ENCODE peak calls at places on chromosomes 3 and 15, in eight cellular contexts. One of them, this sample, is unnamed.

GRCh38 chr3:159322322-159322939 is 520.6 kb downstream of the MFSD1 start:
- DNase-seq in CD4-positive, alpha-beta T cell: no peak
- DNase-seq in adrenal gland: peak
- DNase-seq in heart right ventricle: no peak
- DNase-seq in NB4: peak
- DNase-seq in endothelial cell: peak
- DNase-seq in fibroblast of pulmonary artery: peak
- DNase-seq in hepatocyte: peak
- DNase-seq in this sample: no peak

GRCh38 chr3:171469376-171469775 is 9.2 kb upstream of the TNIK start:
- DNase-seq in CD4-positive, alpha-beta T cell: no peak
- DNase-seq in adrenal gland: no peak
- DNase-seq in heart right ventricle: no peak
- DNase-seq in NB4: no peak
- DNase-seq in endothelial cell: no peak
- DNase-seq in fibroblast of pulmonary artery: no peak
- DNase-seq in hepatocyte: no peak
- DNase-seq in this sample: no peak

GRCh38 chr3:71111784-71112440 is 471.6 kb downstream of the FOXP1 start:
- DNase-seq in CD4-positive, alpha-beta T cell: no peak
- DNase-seq in adrenal gland: no peak
- DNase-seq in heart right ventricle: no peak
- DNase-seq in NB4: peak
- DNase-seq in endothelial cell: no peak
- DNase-seq in fibroblast of pulmonary artery: peak
- DNase-seq in hepatocyte: no peak
- DNase-seq in this sample: no peak

GRCh38 chr3:9897408-9898372 is 5.0 kb upstream of the IL17RE start:
- DNase-seq in CD4-positive, alpha-beta T cell: no peak
- DNase-seq in adrenal gland: peak
- DNase-seq in heart right ventricle: no peak
- DNase-seq in NB4: no peak
- DNase-seq in endothelial cell: no peak
- DNase-seq in fibroblast of pulmonary artery: peak
- DNase-seq in hepatocyte: peak
- DNase-seq in this sample: no peak

GRCh38 chr3:129015388-129016105 is 14.4 kb downstream of the EFCC1 start:
- DNase-seq in CD4-positive, alpha-beta T cell: no peak
- DNase-seq in adrenal gland: peak
- DNase-seq in heart right ventricle: peak
- DNase-seq in NB4: peak
- DNase-seq in endothelial cell: peak
- DNase-seq in fibroblast of pulmonary artery: peak
- DNase-seq in hepatocyte: no peak
- DNase-seq in this sample: no peak

GRCh38 chr3:79765854-79766253 is 1.9 kb downstream of the ROBO1 start:
- DNase-seq in CD4-positive, alpha-beta T cell: no peak
- DNase-seq in adrenal gland: no peak
- DNase-seq in heart right ventricle: no peak
- DNase-seq in NB4: no peak
- DNase-seq in endothelial cell: no peak
- DNase-seq in fibroblast of pulmonary artery: no peak
- DNase-seq in hepatocyte: no peak
- DNase-seq in this sample: no peak

GRCh38 chr3:100496711-100497261 is 4.4 kb downstream of the TMEM45A start:
- DNase-seq in CD4-positive, alpha-beta T cell: no peak
- DNase-seq in adrenal gland: no peak
- DNase-seq in heart right ventricle: no peak
- DNase-seq in NB4: no peak
- DNase-seq in endothelial cell: no peak
- DNase-seq in fibroblast of pulmonary artery: peak
- DNase-seq in hepatocyte: no peak
- DNase-seq in this sample: no peak

GRCh38 chr15:101187820-101188516 is 63.9 kb downstream of the CHSY1 start:
- DNase-seq in CD4-positive, alpha-beta T cell: no peak
- DNase-seq in adrenal gland: no peak
- DNase-seq in heart right ventricle: peak
- DNase-seq in NB4: no peak
- DNase-seq in endothelial cell: no peak
- DNase-seq in fibroblast of pulmonary artery: peak
- DNase-seq in hepatocyte: peak
- DNase-seq in this sample: peak

GRCh38 chr15:100928632-100929280 is 9.6 kb downstream of the LRRK1 start:
- DNase-seq in CD4-positive, alpha-beta T cell: no peak
- DNase-seq in adrenal gland: no peak
- DNase-seq in heart right ventricle: no peak
- DNase-seq in NB4: no peak
- DNase-seq in endothelial cell: no peak
- DNase-seq in fibroblast of pulmonary artery: no peak
- DNase-seq in hepatocyte: no peak
- DNase-seq in this sample: no peak

GRCh38 chr15:73930371-73930770 is 4.1 kb downstream of the LOXL1 start:
- DNase-seq in CD4-positive, alpha-beta T cell: no peak
- DNase-seq in adrenal gland: no peak
- DNase-seq in heart right ventricle: no peak
- DNase-seq in NB4: no peak
- DNase-seq in endothelial cell: no peak
- DNase-seq in fibroblast of pulmonary artery: peak
- DNase-seq in hepatocyte: peak
- DNase-seq in this sample: no peak

GRCh38 chr15:76904461-76905012 is 603 bp downstream of the SCAPER start:
- DNase-seq in CD4-positive, alpha-beta T cell: peak
- DNase-seq in adrenal gland: peak
- DNase-seq in heart right ventricle: peak
- DNase-seq in NB4: peak
- DNase-seq in endothelial cell: peak
- DNase-seq in fibroblast of pulmonary artery: no peak
- DNase-seq in hepatocyte: peak
- DNase-seq in this sample: no peak

GRCh38 chr15:39704684-39705083 is 78.0 kb downstream of the FSIP1 start:
- DNase-seq in CD4-positive, alpha-beta T cell: no peak
- DNase-seq in adrenal gland: no peak
- DNase-seq in heart right ventricle: no peak
- DNase-seq in NB4: no peak
- DNase-seq in endothelial cell: no peak
- DNase-seq in fibroblast of pulmonary artery: peak
- DNase-seq in hepatocyte: no peak
- DNase-seq in this sample: peak

GRCh38 chr3:154967090-154967489 is 113.0 kb upstream of the MME start:
- DNase-seq in CD4-positive, alpha-beta T cell: no peak
- DNase-seq in adrenal gland: no peak
- DNase-seq in heart right ventricle: no peak
- DNase-seq in NB4: no peak
- DNase-seq in endothelial cell: no peak
- DNase-seq in fibroblast of pulmonary artery: peak
- DNase-seq in hepatocyte: no peak
- DNase-seq in this sample: no peak

GRCh38 chr15:91113036-91113435 is 13.0 kb downstream of the SV2B start:
- DNase-seq in CD4-positive, alpha-beta T cell: no peak
- DNase-seq in adrenal gland: no peak
- DNase-seq in heart right ventricle: no peak
- DNase-seq in NB4: no peak
- DNase-seq in endothelial cell: no peak
- DNase-seq in fibroblast of pulmonary artery: no peak
- DNase-seq in hepatocyte: no peak
- DNase-seq in this sample: no peak

GRCh38 chr15:80639168-80639555 is 55.9 kb upstream of the ABHD17C start:
- DNase-seq in CD4-positive, alpha-beta T cell: no peak
- DNase-seq in adrenal gland: no peak
- DNase-seq in heart right ventricle: no peak
- DNase-seq in NB4: no peak
- DNase-seq in endothelial cell: no peak
- DNase-seq in fibroblast of pulmonary artery: no peak
- DNase-seq in hepatocyte: no peak
- DNase-seq in this sample: no peak

GRCh38 chr15:95169701-95170459 is 938.5 kb downstream of the MCTP2 start:
- DNase-seq in CD4-positive, alpha-beta T cell: no peak
- DNase-seq in adrenal gland: no peak
- DNase-seq in heart right ventricle: no peak
- DNase-seq in NB4: no peak
- DNase-seq in endothelial cell: no peak
- DNase-seq in fibroblast of pulmonary artery: peak
- DNase-seq in hepatocyte: peak
- DNase-seq in this sample: no peak

GRCh38 chr3:131303848-131304247 is 77.7 kb upstream of the NUDT16 start:
- DNase-seq in CD4-positive, alpha-beta T cell: no peak
- DNase-seq in adrenal gland: no peak
- DNase-seq in heart right ventricle: no peak
- DNase-seq in NB4: no peak
- DNase-seq in endothelial cell: no peak
- DNase-seq in fibroblast of pulmonary artery: peak
- DNase-seq in hepatocyte: no peak
- DNase-seq in this sample: no peak

GRCh38 chr3:125220681-125221429 is 8.3 kb upstream of the SLC12A8 start:
- DNase-seq in CD4-positive, alpha-beta T cell: no peak
- DNase-seq in adrenal gland: no peak
- DNase-seq in heart right ventricle: no peak
- DNase-seq in NB4: no peak
- DNase-seq in endothelial cell: no peak
- DNase-seq in fibroblast of pulmonary artery: peak
- DNase-seq in hepatocyte: no peak
- DNase-seq in this sample: no peak

GRCh38 chr3:134449951-134450350 is 35.8 kb downstream of the ANAPC13 start:
- DNase-seq in CD4-positive, alpha-beta T cell: no peak
- DNase-seq in adrenal gland: no peak
- DNase-seq in heart right ventricle: no peak
- DNase-seq in NB4: no peak
- DNase-seq in endothelial cell: no peak
- DNase-seq in fibroblast of pulmonary artery: no peak
- DNase-seq in hepatocyte: no peak
- DNase-seq in this sample: no peak

GRCh38 chr3:133083395-133083794 is 45.2 kb downstream of the TMEM108 start:
- DNase-seq in CD4-positive, alpha-beta T cell: no peak
- DNase-seq in adrenal gland: no peak
- DNase-seq in heart right ventricle: no peak
- DNase-seq in NB4: no peak
- DNase-seq in endothelial cell: no peak
- DNase-seq in fibroblast of pulmonary artery: no peak
- DNase-seq in hepatocyte: no peak
- DNase-seq in this sample: no peak

GRCh38 chr3:66598168-66598567 is 97.3 kb upstream of the LRIG1 start:
- DNase-seq in CD4-positive, alpha-beta T cell: no peak
- DNase-seq in adrenal gland: no peak
- DNase-seq in heart right ventricle: no peak
- DNase-seq in NB4: no peak
- DNase-seq in endothelial cell: no peak
- DNase-seq in fibroblast of pulmonary artery: no peak
- DNase-seq in hepatocyte: no peak
- DNase-seq in this sample: peak

GRCh38 chr3:5037828-5038227 is 58.6 kb downstream of the BHLHE40 start:
- DNase-seq in CD4-positive, alpha-beta T cell: no peak
- DNase-seq in adrenal gland: no peak
- DNase-seq in heart right ventricle: no peak
- DNase-seq in NB4: peak
- DNase-seq in endothelial cell: no peak
- DNase-seq in fibroblast of pulmonary artery: no peak
- DNase-seq in hepatocyte: no peak
- DNase-seq in this sample: no peak

GRCh38 chr3:5038243-5038642 is 59.0 kb downstream of the BHLHE40 start:
- DNase-seq in CD4-positive, alpha-beta T cell: no peak
- DNase-seq in adrenal gland: no peak
- DNase-seq in heart right ventricle: no peak
- DNase-seq in NB4: peak
- DNase-seq in endothelial cell: no peak
- DNase-seq in fibroblast of pulmonary artery: no peak
- DNase-seq in hepatocyte: no peak
- DNase-seq in this sample: no peak

GRCh38 chr3:5036858-5037257 is 57.6 kb downstream of the BHLHE40 start:
- DNase-seq in CD4-positive, alpha-beta T cell: no peak
- DNase-seq in adrenal gland: no peak
- DNase-seq in heart right ventricle: no peak
- DNase-seq in NB4: peak
- DNase-seq in endothelial cell: no peak
- DNase-seq in fibroblast of pulmonary artery: no peak
- DNase-seq in hepatocyte: no peak
- DNase-seq in this sample: no peak

GRCh38 chr3:5039585-5039984 is 60.3 kb downstream of the BHLHE40 start:
- DNase-seq in CD4-positive, alpha-beta T cell: no peak
- DNase-seq in adrenal gland: no peak
- DNase-seq in heart right ventricle: no peak
- DNase-seq in NB4: no peak
- DNase-seq in endothelial cell: no peak
- DNase-seq in fibroblast of pulmonary artery: no peak
- DNase-seq in hepatocyte: no peak
- DNase-seq in this sample: no peak

GRCh38 chr3:5041315-5041714 is 62.1 kb downstream of the BHLHE40 start:
- DNase-seq in CD4-positive, alpha-beta T cell: no peak
- DNase-seq in adrenal gland: no peak
- DNase-seq in heart right ventricle: no peak
- DNase-seq in NB4: no peak
- DNase-seq in endothelial cell: no peak
- DNase-seq in fibroblast of pulmonary artery: no peak
- DNase-seq in hepatocyte: no peak
- DNase-seq in this sample: no peak
- TF ChIP-seq CTCF in CD4-positive, alpha-beta T cell: no peak
- TF ChIP-seq CTCF in adrenal gland: no peak
- TF ChIP-seq CTCF in heart right ventricle: no peak
- TF ChIP-seq CTCF in NB4: peak
- TF ChIP-seq CTCF in endothelial cell: no peak
- TF ChIP-seq CTCF in fibroblast of pulmonary artery: no peak
- TF ChIP-seq CTCF in hepatocyte: no peak
- TF ChIP-seq CTCF in this sample: no peak

GRCh38 chr15:37034835-37035234 is 65.5 kb downstream of the MEIS2 start:
- DNase-seq in CD4-positive, alpha-beta T cell: no peak
- DNase-seq in adrenal gland: no peak
- DNase-seq in heart right ventricle: no peak
- DNase-seq in NB4: peak
- DNase-seq in endothelial cell: no peak
- DNase-seq in fibroblast of pulmonary artery: no peak
- DNase-seq in hepatocyte: no peak
- DNase-seq in this sample: no peak
- TF ChIP-seq CTCF in CD4-positive, alpha-beta T cell: no peak
- TF ChIP-seq CTCF in adrenal gland: no peak
- TF ChIP-seq CTCF in heart right ventricle: no peak
- TF ChIP-seq CTCF in NB4: no peak
- TF ChIP-seq CTCF in endothelial cell: no peak
- TF ChIP-seq CTCF in fibroblast of pulmonary artery: no peak
- TF ChIP-seq CTCF in hepatocyte: no peak
- TF ChIP-seq CTCF in this sample: no peak

DNA sequence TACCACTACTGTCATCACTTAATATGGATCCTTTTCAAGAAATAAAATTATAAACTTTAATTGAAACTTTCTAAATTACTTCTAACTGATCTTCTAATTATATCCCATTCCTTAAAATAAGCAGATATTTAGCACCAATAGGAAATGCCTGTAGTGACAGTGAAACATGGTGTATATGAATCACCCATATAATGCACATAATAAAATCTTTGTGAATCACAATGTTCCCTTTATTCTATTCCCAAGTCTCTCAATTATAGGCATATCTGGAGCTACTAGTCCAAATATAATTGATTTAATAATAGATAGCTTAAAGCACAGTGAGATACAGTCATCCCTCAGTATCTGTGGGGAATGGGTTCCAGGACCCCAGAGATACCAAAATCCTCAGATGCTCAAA is 490.3 kb downstream of the NLGN1 start:
- DNase-seq in CD4-positive, alpha-beta T cell: no peak
- DNase-seq in adrenal gland: no peak
- DNase-seq in heart right ventricle: no peak
- DNase-seq in NB4: no peak
- DNase-seq in endothelial cell: no peak
- DNase-seq in fibroblast of pulmonary artery: no peak
- DNase-seq in hepatocyte: no peak
- DNase-seq in this sample: no peak
- TF ChIP-seq CTCF in CD4-positive, alpha-beta T cell: no peak
- TF ChIP-seq CTCF in adrenal gland: no peak
- TF ChIP-seq CTCF in heart right ventricle: no peak
- TF ChIP-seq CTCF in NB4: no peak
- TF ChIP-seq CTCF in endothelial cell: no peak
- TF ChIP-seq CTCF in fibroblast of pulmonary artery: no peak
- TF ChIP-seq CTCF in hepatocyte: no peak
- TF ChIP-seq CTCF in this sample: no peak

GRCh38 chr3:112013784-112014143 is 15.0 kb downstream of the TAGLN3 start:
- DNase-seq in CD4-positive, alpha-beta T cell: no peak
- DNase-seq in adrenal gland: no peak
- DNase-seq in heart right ventricle: no peak
- DNase-seq in NB4: no peak
- DNase-seq in endothelial cell: no peak
- DNase-seq in fibroblast of pulmonary artery: no peak
- DNase-seq in hepatocyte: no peak
- DNase-seq in this sample: no peak
- TF ChIP-seq CTCF in CD4-positive, alpha-beta T cell: peak
- TF ChIP-seq CTCF in adrenal gland: no peak
- TF ChIP-seq CTCF in heart right ventricle: peak
- TF ChIP-seq CTCF in NB4: no peak
- TF ChIP-seq CTCF in endothelial cell: no peak
- TF ChIP-seq CTCF in fibroblast of pulmonary artery: no peak
- TF ChIP-seq CTCF in hepatocyte: no peak
- TF ChIP-seq CTCF in this sample: no peak